ENCODE peak calls at places on chromosomes 3 and 15, in four cellular contexts. Z is Karpas-422, G is mammary epithelial cell, Q is fibroblast of lung. V is an unnamed sample. For H3K36me3 and H3K4me1, the result is how much of the 10 kb centered on the place peaks cover.

GRCh38 chr15:95280711-95281110 is 1049.3 kb downstream of the MCTP2 start:
- DNase-seq in Z (no peak), G (no peak), Q (no peak), V (no peak)

GRCh38 chr3:172106037-172106559 is 66.7 kb downstream of the FNDC3B start:
- DNase-seq in G (no peak), Q (no peak), Z (no peak), V (no peak)

GRCh38 chr3:109155828-109156227 is 19.3 kb downstream of the C3orf85 start:
- DNase-seq in G (no peak), Q (no peak), Z (no peak), V (no peak)

GRCh38 chr3:23495507-23495906 is 292.4 kb downstream of the UBE2E2 start:
- DNase-seq in Q (no peak), Z (no peak), G (peak), V (no peak)

GRCh38 chr15:57380854-57381253 is 4.5 kb downstream of the CGNL1 start:
- DNase-seq in Q (no peak), Z (no peak), G (no peak), V (no peak)

GRCh38 chr15:80549191-80549590 is 145.0 kb downstream of the ARNT2 start:
- DNase-seq in Z (no peak), Q (peak), G (peak), V (no peak)

GRCh38 chr3:144553301-144553700 is 581.7 kb downstream of the DIPK2A start:
- DNase-seq in Z (no peak), Q (no peak), G (no peak), V (no peak)

GRCh38 chr3:31193871-31194270 is 299.4 kb upstream of the GADL1 start:
- DNase-seq in G (no peak), Z (no peak), Q (peak), V (no peak)

GRCh38 chr3:77815467-77815866 is 775.6 kb downstream of the ROBO2 start:
- DNase-seq in Q (no peak), G (no peak), Z (peak), V (no peak)

GRCh38 chr3:127323581-127323980 is 35.7 kb upstream of the PRR20G start:
- DNase-seq in Q (no peak), Z (no peak), G (no peak), V (no peak)

GRCh38 chr3:53030864-53031445 is 14.9 kb downstream of the SFMBT1 start:
- DNase-seq in Q (no peak), Z (no peak), G (peak), V (no peak)

GRCh38 chr3:117624424-117624823 is 914.8 kb downstream of the TUSC7 start:
- DNase-seq in Q (no peak), G (no peak), Z (no peak), V (no peak)

GRCh38 chr3:193798097-193798496 is 205.1 kb downstream of the OPA1 start:
- DNase-seq in Z (no peak), Q (no peak), G (no peak), V (no peak)

GRCh38 chr15:70318996-70319465 is 221.3 kb upstream of the TLE3 start:
- DNase-seq in Q (peak), G (peak), Z (no peak), V (no peak)

GRCh38 chr3:43995078-43995928 is 246.4 kb upstream of the TOPAZ1 start:
- DNase-seq in Z (peak), Q (peak), G (peak), V (no peak)

GRCh38 chr3:186413615-186414415 is 51.8 kb upstream of the DGKG start:
- DNase-seq in G (peak), Q (peak), Z (no peak), V (no peak)

GRCh38 chr15:65106011-65106590 is 8.9 kb downstream of the UBAP1L start:
- DNase-seq in G (no peak), Z (no peak), Q (no peak), V (no peak)

GRCh38 chr15:35195649-35196048 is 110.6 kb upstream of the NANOGP8 start:
- DNase-seq in Q (no peak), Z (no peak), G (no peak), V (no peak)

GRCh38 chr3:170997966-170998913 is 28.3 kb downstream of the SLC2A2 start:
- DNase-seq in Z (no peak), G (no peak), Q (peak), V (no peak)

GRCh38 chr3:50245251-50245745 is 9.3 kb downstream of the GNAI2 start:
- DNase-seq in G (no peak), Z (no peak), Q (no peak), V (no peak)
- H3K36me3 ChIP-seq in G (under half), Z (under half), Q (under half), V (under half)

GRCh38 chr15:28978011-28978378 is 92.2 kb downstream of the APBA2 start:
- DNase-seq in Q (no peak), G (no peak), Z (no peak), V (no peak)
- H3K9ac ChIP-seq in Q (no peak), G (no peak), Z (no peak), V (no peak)

DNA sequence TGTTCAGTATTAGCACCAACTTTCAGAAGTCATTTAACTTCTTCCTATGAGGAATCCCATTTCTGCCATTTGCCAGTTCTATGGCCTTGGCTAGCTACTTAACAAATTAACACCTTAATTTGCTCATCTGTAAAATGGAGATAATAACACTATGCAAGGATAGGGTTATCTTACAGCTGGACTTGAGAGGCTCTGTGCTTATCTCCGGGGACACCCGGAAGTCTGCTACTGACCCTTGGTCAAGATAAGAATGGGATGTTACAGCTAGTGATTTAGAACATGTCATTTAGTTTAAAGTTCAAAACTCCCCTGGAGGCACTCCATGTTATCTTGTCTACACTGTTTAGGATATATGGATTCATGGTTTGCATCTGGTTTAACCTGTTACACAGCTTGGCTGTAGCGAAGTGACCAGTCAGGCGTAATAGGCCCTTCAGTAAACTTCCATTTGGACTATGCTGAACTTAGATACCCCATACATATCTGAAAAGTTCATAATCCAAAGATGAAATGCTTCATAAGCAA is 156.0 kb upstream of the CD96 start:
- DNase-seq in Z (no peak), G (no peak), Q (no peak), V (no peak)
- H3K4me1 ChIP-seq in Z (under half), G (under half), Q (under half), V (under half)

DNA sequence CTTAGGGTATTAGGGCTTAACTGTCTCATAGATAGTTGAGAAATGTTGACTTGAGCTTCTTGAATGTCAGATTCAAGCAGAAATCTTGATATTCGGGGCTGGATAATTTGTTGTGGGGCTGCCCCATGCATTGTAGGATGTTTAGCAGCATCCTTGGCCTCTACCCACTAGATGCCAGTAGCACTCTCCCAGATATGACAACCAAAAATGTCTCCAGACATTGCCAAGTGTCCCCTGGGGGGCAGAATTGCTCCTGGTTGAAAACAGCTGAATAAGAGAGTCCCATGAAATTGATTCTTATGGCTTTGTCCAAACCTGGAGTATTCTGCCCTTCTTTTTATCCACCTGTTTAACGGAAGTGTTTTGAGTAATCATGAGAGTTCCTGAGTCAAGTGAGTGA is 15.9 kb upstream of the LCMT2 start:
- DNase-seq in Q (no peak), Z (no peak), G (no peak), V (no peak)
- H3K36me3 ChIP-seq in Q (under half), Z (under half), G (under half), V (under half)

GRCh38 chr3:63132456-63133250 is 145.5 kb upstream of the SYNPR start:
- DNase-seq in Q (no peak), G (no peak), Z (no peak), V (no peak)

GRCh38 chr3:63130625-63131024 is 147.5 kb upstream of the SYNPR start:
- DNase-seq in Q (no peak), G (no peak), Z (no peak), V (no peak)

GRCh38 chr3:63135362-63135761 is 142.7 kb upstream of the SYNPR start:
- DNase-seq in Q (no peak), Z (no peak), G (no peak), V (no peak)
- H3K9ac ChIP-seq in Q (no peak), Z (no peak), G (no peak), V (no peak)

V was measured in keratinocyte.